ENCODE peak calls at places on chromosomes 7 and 10, in five cellular contexts. G, S, Y, U and P are unnamed samples.

GRCh38 chr7:118689403-118689802 is 464.9 kb downstream of the ANKRD7 start:
- DNase-seq in G (no peak), U (no peak), Y (no peak), S (no peak), P (no peak)

GRCh38 chr10:15877836-15878576 is 17.7 kb upstream of the MINDY3 start:
- DNase-seq in Y (no peak), G (no peak), S (peak; percentile 45), U (no peak), P (no peak)

GRCh38 chr10:110016037-110016436 is 8.3 kb downstream of the ADD3 start:
- DNase-seq in S (peak; percentile 44), U (no peak), G (no peak), Y (no peak), P (no peak)

GRCh38 chr10:33666686-33667480 is 332.4 kb upstream of the NRP1 start:
- DNase-seq in Y (no peak), G (no peak), U (no peak), S (no peak), P (no peak)

GRCh38 chr10:59880976-59881510 is 25.3 kb downstream of the CCDC6 start:
- DNase-seq in U (peak; percentile 54), S (no peak), Y (peak; percentile 82), G (no peak), P (peak; percentile 29)

GRCh38 chr10:65341323-65341922 is 1584.4 kb upstream of the LRRTM3 start:
- DNase-seq in Y (no peak), G (no peak), U (no peak), S (no peak), P (no peak)

GRCh38 chr7:77866370-77866769 is 67.8 kb downstream of the PHTF2 start:
- DNase-seq in U (no peak), G (no peak), S (no peak), Y (no peak), P (no peak)

GRCh38 chr7:20403356-20403755 is 72.7 kb downstream of the ITGB8 start:
- DNase-seq in S (no peak), Y (no peak), U (no peak), G (no peak), P (no peak)

GRCh38 chr7:75716992-75717626 is 21.6 kb downstream of the HIP1 start:
- DNase-seq in G (no peak), Y (no peak), S (peak; percentile 59), U (no peak), P (no peak)

GRCh38 chr10:126963354-126963753 is 58.1 kb downstream of the DOCK1 start:
- DNase-seq in Y (no peak), U (no peak), G (no peak), S (no peak), P (no peak)

GRCh38 chr10:130301026-130301892 is 165.1 kb downstream of the GLRX3 start:
- DNase-seq in Y (no peak), G (no peak), U (no peak), S (no peak), P (no peak)

GRCh38 chr7:69282941-69283340 is 315.3 kb upstream of the AUTS2 start:
- DNase-seq in Y (no peak), S (no peak), U (no peak), G (no peak), P (no peak)

GRCh38 chr10:126738001-126738400 is 67.5 kb upstream of the C10orf90 start:
- DNase-seq in S (no peak), G (no peak), Y (no peak), U (no peak), P (no peak)

GRCh38 chr10:60433684-60434083 is 44.0 kb upstream of the ANK3 start:
- DNase-seq in G (no peak), Y (no peak), S (no peak), U (no peak), P (no peak)

GRCh38 chr10:132701099-132701845 is 84.7 kb downstream of the NKX6-2 start:
- DNase-seq in G (no peak), S (no peak), U (no peak), Y (no peak), P (no peak)

GRCh38 chr7:151277631-151278030 is 29.1 kb upstream of the SMARCD3 start:
- DNase-seq in G (no peak), U (no peak), S (no peak), Y (no peak), P (no peak)

GRCh38 chr10:93413252-93413689 is 68.9 kb downstream of the MYOF start:
- DNase-seq in S (no peak), G (no peak), U (no peak), Y (no peak), P (no peak)

GRCh38 chr7:107693396-107693795 is 32.8 kb downstream of the SLC26A4 start:
- DNase-seq in U (no peak), S (no peak), G (no peak), Y (no peak), P (no peak)

GRCh38 chr7:143013473-143013872 is 13.5 kb downstream of the OR9A2 start:
- DNase-seq in S (no peak), G (no peak), U (no peak), Y (no peak), P (no peak)

GRCh38 chr10:114297136-114297705 is 58.2 kb downstream of the VWA2 start:
- DNase-seq in G (no peak), U (no peak), S (no peak), Y (no peak), P (no peak)

GRCh38 chr7:77282897-77283296 is 83.3 kb upstream of the FGL2 start:
- DNase-seq in G (no peak), Y (no peak), S (no peak), U (no peak), P (no peak)

GRCh38 chr10:58511765-58512469 is 755 bp upstream of the BICC1 start:
- DNase-seq in S (peak; percentile 59), G (no peak), Y (no peak), U (no peak), P (no peak)

GRCh38 chr10:58513189-58514101 is 773 bp downstream of the BICC1 start:
- DNase-seq in S (no peak), G (no peak), U (no peak), Y (no peak), P (peak; percentile 12)

GRCh38 chr10:58514102-58514472 is 1.4 kb downstream of the BICC1 start:
- DNase-seq in U (no peak), S (no peak), Y (no peak), G (no peak), P (no peak)

GRCh38 chr10:58515296-58515956 is 2.8 kb downstream of the BICC1 start:
- DNase-seq in S (no peak), Y (no peak), G (no peak), U (no peak), P (no peak)

DNA sequence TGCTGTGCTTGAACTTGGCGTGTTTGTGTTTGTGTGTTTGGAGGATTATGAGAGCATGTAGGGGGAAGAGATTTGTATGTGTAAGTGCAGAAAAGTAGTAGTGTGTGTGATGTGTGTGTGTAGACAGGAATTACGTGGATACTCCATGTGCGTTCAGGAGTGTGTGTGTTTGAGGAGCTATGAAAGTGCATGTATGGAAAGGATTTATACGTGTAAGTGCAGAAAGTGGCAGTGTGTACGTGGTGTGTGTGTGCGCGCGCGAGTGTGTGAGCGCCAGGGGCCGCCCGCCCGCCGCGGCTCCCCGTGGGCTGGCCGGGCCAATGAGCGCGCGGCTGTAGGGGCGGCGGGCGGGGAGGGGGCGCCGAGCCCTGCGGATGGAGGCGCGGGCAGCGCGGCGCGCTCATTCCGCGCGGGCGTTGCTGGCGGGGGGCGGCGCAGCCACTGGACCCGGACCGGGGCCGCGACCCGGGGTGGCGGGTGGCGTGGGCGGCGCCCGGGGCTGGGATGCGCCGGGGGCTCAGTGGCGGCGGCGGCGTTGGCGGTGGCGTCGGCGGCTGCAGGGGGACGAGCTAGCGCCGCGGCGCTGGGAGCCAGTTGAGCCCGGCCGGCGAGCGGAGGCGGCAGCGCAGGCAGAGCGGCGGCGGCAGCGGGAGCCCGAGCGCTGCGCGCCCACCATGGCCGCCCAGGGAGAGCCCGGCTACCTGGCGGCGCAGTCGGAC is at the start of gene BICC1:
- DNase-seq in U (no peak), Y (no peak), S (no peak), G (no peak), P (no peak)
- TF ChIP-seq POLR2A in U (no peak), Y (no peak), S (peak; percentile 34), G (no peak), P (no peak)

GRCh38 chr7:22860337-22860736 is 37.7 kb upstream of the TOMM7 start:
- DNase-seq in U (no peak), G (no peak), S (no peak), Y (no peak), P (no peak)

GRCh38 chr7:22858640-22859561 is 36.3 kb upstream of the TOMM7 start:
- DNase-seq in S (no peak), Y (no peak), U (no peak), G (no peak), P (no peak)

GRCh38 chr7:22861576-22861975 is 38.9 kb upstream of the TOMM7 start:
- DNase-seq in G (no peak), U (no peak), S (no peak), Y (no peak), P (no peak)

GRCh38 chr7:22859676-22860290 is 37.1 kb upstream of the TOMM7 start:
- DNase-seq in G (no peak), S (peak; percentile 30), Y (no peak), U (no peak), P (no peak)

GRCh38 chr7:22860784-22861482 is 38.3 kb upstream of the TOMM7 start:
- DNase-seq in Y (no peak), U (peak; percentile 60), G (no peak), S (peak; percentile 13), P (no peak)
- TF ChIP-seq TAF1 in Y (no peak), U (no peak), G (no peak), S (no peak), P (no peak)

DNA sequence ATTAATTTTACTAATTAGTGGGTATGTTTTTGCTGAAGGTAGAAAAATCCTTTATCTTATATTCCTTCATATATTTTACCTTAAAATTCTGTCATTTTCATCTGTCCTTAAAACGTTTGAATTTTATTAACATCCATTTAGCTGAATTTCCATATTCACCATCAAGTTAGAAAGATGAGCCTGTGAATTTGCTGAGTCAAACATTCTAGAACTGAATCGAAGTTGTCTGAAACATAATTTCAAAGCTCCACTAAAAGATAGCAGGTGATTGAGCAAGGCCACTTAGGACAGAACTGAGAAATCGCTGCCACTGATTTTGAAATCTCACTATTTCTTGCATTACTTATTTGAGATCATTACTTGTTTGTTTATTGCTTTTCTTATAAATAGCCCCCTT is 17.5 kb downstream of the HGF start:
- DNase-seq in S (no peak), Y (no peak), U (no peak), G (no peak), P (no peak)
- TF ChIP-seq POLR2AphosphoS5 in S (no peak), Y (no peak), U (no peak), G (no peak), P (no peak)

DNA sequence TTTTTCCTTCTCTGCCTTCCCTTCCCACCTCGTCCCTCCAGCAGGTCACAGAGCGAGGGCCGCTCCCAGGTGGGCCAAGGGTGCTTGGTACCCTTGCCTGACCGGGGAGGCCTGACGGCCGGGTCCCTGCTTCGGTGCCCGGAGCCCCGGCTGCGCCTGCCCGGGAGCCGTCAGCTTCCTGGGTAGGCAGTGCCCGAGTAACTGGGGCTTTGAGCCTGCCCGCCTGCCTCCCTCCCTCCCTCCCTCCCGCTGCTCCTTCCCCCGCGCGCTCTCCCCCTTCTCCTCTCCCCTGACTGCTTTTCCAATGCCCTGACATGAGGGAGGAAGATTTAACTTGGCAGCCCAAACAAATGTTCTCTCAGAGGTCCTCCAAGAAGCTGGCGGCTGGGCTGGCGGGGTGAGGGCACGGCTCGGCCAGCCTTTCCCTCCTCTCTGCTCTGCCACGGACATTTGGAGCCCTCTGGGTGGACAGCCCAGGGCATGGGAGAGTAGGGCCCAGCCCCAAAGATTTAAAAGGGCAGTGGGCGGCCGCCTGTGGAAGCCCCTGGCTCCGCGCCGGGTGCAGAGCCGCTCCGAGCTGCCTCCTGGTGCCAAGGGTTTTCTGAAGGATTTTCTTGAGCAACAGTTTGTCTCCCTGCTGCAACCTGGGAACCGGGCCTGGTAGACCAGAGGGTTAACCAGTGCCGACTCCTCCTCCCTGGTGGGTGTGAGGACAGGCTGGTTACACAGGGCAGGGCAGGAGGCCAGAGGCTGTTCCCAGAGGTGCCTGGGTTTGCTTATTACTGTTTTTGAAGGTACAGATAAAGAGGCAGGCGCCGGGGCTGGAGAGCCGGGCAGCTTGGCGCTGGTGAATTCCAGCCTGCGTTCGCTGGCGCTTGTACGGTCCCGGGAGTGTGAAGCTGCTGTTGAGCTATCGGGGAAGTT is 2.1 kb downstream of the ZMIZ1 start:
- DNase-seq in S (peak; percentile 90), Y (no peak), G (no peak), U (no peak), P (no peak)
- TF ChIP-seq POLR2A in S (no peak), Y (no peak), G (no peak), U (no peak), P (no peak)